ENCODE peak calls at places on chromosome 1, in five cellular contexts. One of them, this sample, is unnamed.

GRCh38 chr1:228898582-228898992 is 163.3 kb downstream of the RHOU start:
- DNase-seq in SK-N-SH: no peak
- DNase-seq in GM12878: no peak
- DNase-seq in K562: no peak
- DNase-seq in HepG2: no peak
- DNase-seq in this sample: no peak

GRCh38 chr1:175471039-175471800 is 272.2 kb downstream of the TNR start:
- DNase-seq in HepG2: no peak
- DNase-seq in SK-N-SH: no peak
- DNase-seq in K562: no peak
- DNase-seq in GM12878: no peak
- DNase-seq in this sample: no peak

GRCh38 chr1:56540467-56540866 is 38.9 kb downstream of the PLPP3 start:
- DNase-seq in GM12878: no peak
- DNase-seq in HepG2: no peak
- DNase-seq in SK-N-SH: no peak
- DNase-seq in K562: no peak
- DNase-seq in this sample: no peak

GRCh38 chr1:114083186-114083585 is 70.5 kb downstream of the SYT6 start:
- DNase-seq in SK-N-SH: no peak
- DNase-seq in K562: no peak
- DNase-seq in GM12878: no peak
- DNase-seq in HepG2: no peak
- DNase-seq in this sample: no peak

GRCh38 chr1:30061292-30062204 is 661.8 kb downstream of the MATN1 start:
- DNase-seq in HepG2: no peak
- DNase-seq in K562: no peak
- DNase-seq in SK-N-SH: no peak
- DNase-seq in GM12878: no peak
- DNase-seq in this sample: no peak

GRCh38 chr1:21149862-21150432 is 26.8 kb downstream of the EIF4G3 start:
- DNase-seq in K562: no peak
- DNase-seq in HepG2: no peak
- DNase-seq in SK-N-SH: peak; percentile 37
- DNase-seq in GM12878: no peak
- DNase-seq in this sample: peak; percentile 72

GRCh38 chr1:234915923-234916675 is 212.5 kb downstream of the TOMM20 start:
- DNase-seq in K562: no peak
- DNase-seq in GM12878: no peak
- DNase-seq in HepG2: no peak
- DNase-seq in SK-N-SH: no peak
- DNase-seq in this sample: no peak

GRCh38 chr1:84356881-84357280 is 41.4 kb upstream of the DNASE2B start:
- DNase-seq in K562: no peak
- DNase-seq in GM12878: no peak
- DNase-seq in SK-N-SH: no peak
- DNase-seq in HepG2: no peak
- DNase-seq in this sample: no peak

GRCh38 chr1:212566522-212567479 is 41.8 kb upstream of the ATF3 start:
- DNase-seq in GM12878: peak; percentile 92
- DNase-seq in HepG2: peak; percentile 14
- DNase-seq in K562: peak; percentile 32
- DNase-seq in SK-N-SH: peak; percentile 71
- DNase-seq in this sample: peak; percentile 45

GRCh38 chr1:212562771-212563170 is 45.8 kb upstream of the ATF3 start:
- DNase-seq in SK-N-SH: no peak
- DNase-seq in GM12878: no peak
- DNase-seq in K562: no peak
- DNase-seq in HepG2: no peak
- DNase-seq in this sample: no peak

GRCh38 chr1:212565571-212566305 is 42.8 kb upstream of the ATF3 start:
- DNase-seq in SK-N-SH: no peak
- DNase-seq in HepG2: no peak
- DNase-seq in K562: no peak
- DNase-seq in GM12878: no peak
- DNase-seq in this sample: no peak

GRCh38 chr1:212567676-212568075 is 40.9 kb upstream of the ATF3 start:
- DNase-seq in HepG2: no peak
- DNase-seq in K562: no peak
- DNase-seq in GM12878: no peak
- DNase-seq in SK-N-SH: no peak
- DNase-seq in this sample: no peak

DNA sequence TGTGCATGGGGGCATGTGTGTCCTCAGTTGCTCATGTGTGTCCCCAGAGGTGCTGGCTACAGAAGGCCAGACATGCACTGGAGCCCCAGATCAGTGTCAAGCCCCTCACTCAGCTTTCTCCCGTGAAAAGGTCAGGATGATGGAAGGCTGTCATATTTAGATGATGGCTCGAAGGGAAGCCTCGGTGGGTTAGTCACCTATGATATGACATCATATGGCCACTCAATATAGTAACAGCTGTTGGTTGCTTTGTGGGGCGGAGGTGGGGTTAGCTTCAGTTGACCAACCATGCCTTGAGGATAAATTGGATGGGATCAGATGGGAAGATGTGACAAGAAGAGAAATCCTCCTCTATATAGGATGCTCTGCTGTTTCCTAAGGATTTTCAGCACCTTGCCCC is 43.5 kb upstream of the ATF3 start:
- DNase-seq in K562: no peak
- DNase-seq in SK-N-SH: no peak
- DNase-seq in GM12878: no peak
- DNase-seq in HepG2: no peak
- DNase-seq in this sample: no peak
- H3K9ac ChIP-seq in K562: no peak overlapping the region
- H3K9ac ChIP-seq in SK-N-SH: no peak overlapping the region
- H3K9ac ChIP-seq in GM12878: no peak overlapping the region
- H3K9ac ChIP-seq in HepG2: no peak overlapping the region
- H3K9ac ChIP-seq in this sample: no peak overlapping the region

GRCh38 chr1:14972107-14972506 is 181.4 kb upstream of the TMEM51 start:
- DNase-seq in GM12878: no peak
- DNase-seq in HepG2: no peak
- DNase-seq in SK-N-SH: no peak
- DNase-seq in K562: no peak
- DNase-seq in this sample: no peak

GRCh38 chr1:14971201-14971600 is 182.3 kb upstream of the TMEM51 start:
- DNase-seq in SK-N-SH: no peak
- DNase-seq in GM12878: no peak
- DNase-seq in HepG2: no peak
- DNase-seq in K562: no peak
- DNase-seq in this sample: no peak

GRCh38 chr1:14969006-14969405 is 184.5 kb upstream of the TMEM51 start:
- DNase-seq in HepG2: no peak
- DNase-seq in SK-N-SH: no peak
- DNase-seq in GM12878: no peak
- DNase-seq in K562: no peak
- DNase-seq in this sample: no peak

GRCh38 chr1:14970115-14970798 is 183.3 kb upstream of the TMEM51 start:
- DNase-seq in SK-N-SH: peak; percentile 69
- DNase-seq in K562: peak; percentile 96
- DNase-seq in HepG2: peak; percentile 72
- DNase-seq in GM12878: no peak
- DNase-seq in this sample: peak; percentile 76

DNA sequence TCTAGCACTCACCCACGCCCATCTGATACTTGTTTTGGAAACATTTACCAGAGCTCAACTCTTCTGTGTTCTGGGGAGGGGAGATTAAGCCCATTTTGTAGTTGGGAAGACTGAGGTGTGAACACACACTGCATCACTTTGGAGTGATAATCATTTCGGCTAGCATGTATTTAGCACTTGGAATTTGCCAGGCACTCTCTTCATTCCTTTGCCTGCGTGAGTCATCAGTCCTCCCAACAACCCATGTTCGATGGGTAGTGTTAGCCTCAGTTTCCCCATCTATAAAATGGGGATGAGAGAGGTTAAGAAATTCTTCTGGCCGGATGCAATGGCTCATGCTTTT is 182.8 kb upstream of the TMEM51 start:
- DNase-seq in K562: no peak
- DNase-seq in SK-N-SH: no peak
- DNase-seq in GM12878: no peak
- DNase-seq in HepG2: no peak
- DNase-seq in this sample: no peak
- TF ChIP-seq REST in K562: no peak
- TF ChIP-seq REST in SK-N-SH: no peak
- TF ChIP-seq REST in GM12878: no peak
- TF ChIP-seq REST in HepG2: no peak
- TF ChIP-seq REST in this sample: no peak

GRCh38 chr1:152954436-152954835 is 7.4 kb downstream of the SPRR5 start:
- DNase-seq in SK-N-SH: no peak
- DNase-seq in GM12878: no peak
- DNase-seq in K562: no peak
- DNase-seq in HepG2: no peak
- DNase-seq in this sample: no peak
- H3K9ac ChIP-seq in SK-N-SH: no peak overlapping the region
- H3K9ac ChIP-seq in GM12878: no peak overlapping the region
- H3K9ac ChIP-seq in K562: no peak overlapping the region
- H3K9ac ChIP-seq in HepG2: no peak overlapping the region
- H3K9ac ChIP-seq in this sample: no peak overlapping the region

GRCh38 chr1:32028746-32029145 is 15.1 kb downstream of the KHDRBS1 start:
- DNase-seq in HepG2: no peak
- DNase-seq in GM12878: no peak
- DNase-seq in SK-N-SH: no peak
- DNase-seq in K562: no peak
- DNase-seq in this sample: no peak

GRCh38 chr1:32032287-32032639 is 18.6 kb downstream of the KHDRBS1 start:
- DNase-seq in HepG2: no peak
- DNase-seq in GM12878: no peak
- DNase-seq in K562: no peak
- DNase-seq in SK-N-SH: no peak
- DNase-seq in this sample: no peak

GRCh38 chr1:32035119-32035518 is 21.5 kb downstream of the KHDRBS1 start:
- DNase-seq in K562: no peak
- DNase-seq in HepG2: no peak
- DNase-seq in SK-N-SH: no peak
- DNase-seq in GM12878: no peak
- DNase-seq in this sample: no peak

DNA sequence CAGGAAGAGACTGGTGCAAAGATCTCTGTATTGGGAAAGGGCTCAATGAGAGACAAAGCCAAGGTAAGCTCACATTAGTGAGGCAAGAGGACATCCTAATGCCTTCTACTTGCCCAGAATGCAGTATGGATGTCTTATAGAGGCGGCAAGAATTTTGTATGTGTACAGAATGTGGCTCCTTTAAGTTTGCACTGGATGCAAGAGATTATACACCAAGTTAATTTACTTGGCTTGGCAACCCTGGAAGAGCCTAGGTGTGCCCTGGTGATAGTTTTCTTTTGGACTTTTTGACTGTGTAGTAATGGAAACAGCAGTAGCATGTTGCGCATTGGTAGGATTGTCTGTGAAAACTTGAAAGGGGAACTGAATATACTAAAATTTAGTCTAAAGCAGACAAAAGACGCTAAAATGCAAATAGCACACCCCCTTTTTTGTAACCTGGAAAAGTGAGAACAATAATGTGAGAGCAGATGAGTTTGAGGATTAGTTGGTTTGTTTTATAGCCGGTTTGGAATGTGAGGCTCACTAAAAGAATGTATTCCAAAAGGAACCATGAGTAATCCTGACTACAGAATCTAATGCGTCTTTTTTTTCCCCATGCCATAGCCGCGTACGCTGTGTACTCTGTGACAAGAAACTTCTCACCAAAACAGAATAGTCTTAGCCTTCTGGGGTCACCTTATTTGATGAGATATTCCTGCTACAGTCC is 18.1 kb downstream of the KHDRBS1 start:
- DNase-seq in K562: no peak
- DNase-seq in HepG2: no peak
- DNase-seq in GM12878: no peak
- DNase-seq in SK-N-SH: no peak
- DNase-seq in this sample: no peak
- TF ChIP-seq REST in K562: no peak
- TF ChIP-seq REST in HepG2: no peak
- TF ChIP-seq REST in GM12878: no peak
- TF ChIP-seq REST in SK-N-SH: no peak
- TF ChIP-seq REST in this sample: no peak

GRCh38 chr1:241424480-241424971 is 67.5 kb upstream of the RGS7 start:
- DNase-seq in HepG2: no peak
- DNase-seq in GM12878: no peak
- DNase-seq in K562: no peak
- DNase-seq in SK-N-SH: no peak
- DNase-seq in this sample: no peak
- H3K9ac ChIP-seq in HepG2: no peak overlapping the region
- H3K9ac ChIP-seq in GM12878: no peak overlapping the region
- H3K9ac ChIP-seq in K562: no peak overlapping the region
- H3K9ac ChIP-seq in SK-N-SH: peak overlapping the region; percentile 33
- H3K9ac ChIP-seq in this sample: no peak overlapping the region

GRCh38 chr1:220787069-220787614 is 429 bp downstream of the MTARC1 start:
- DNase-seq in SK-N-SH: peak; percentile 71
- DNase-seq in K562: no peak
- DNase-seq in HepG2: peak; percentile 57
- DNase-seq in GM12878: no peak
- DNase-seq in this sample: peak; percentile 51
- TF ChIP-seq REST in SK-N-SH: no peak
- TF ChIP-seq REST in K562: no peak
- TF ChIP-seq REST in HepG2: no peak
- TF ChIP-seq REST in GM12878: no peak
- TF ChIP-seq REST in this sample: no peak